ENCODE peak calls at places on chromosomes 2 and 18, in seven cellular contexts. I, V, N, S, O, Z and J are unnamed samples.
A peak's percentile ranks its signal among the peaks of the same experiment; 100 is the strongest.

GRCh38 chr2:85792783-85793441 is 39.1 kb downstream of the ATOH8 start:
- DNase-seq in I (peak; percentile 66), V (no peak), N (peak; percentile 85), S (peak; percentile 72), O (peak; percentile 49), Z (no peak), J (peak; percentile 65)

GRCh38 chr2:219228745-219229374 is 576 bp downstream of the ATG9A start:
- DNase-seq in I (no peak), V (no peak), N (no peak), S (peak; percentile 89), O (no peak), Z (no peak), J (peak; percentile 24)

GRCh38 chr2:10094271-10094814 is 14.1 kb upstream of the CYS1 start:
- DNase-seq in I (no peak), V (peak; percentile 69), N (no peak), S (no peak), O (no peak), Z (no peak), J (peak; percentile 55)

GRCh38 chr2:120109186-120110061 is 96.5 kb downstream of the EPB41L5 start:
- DNase-seq in I (no peak), V (no peak), N (peak; percentile 59), S (no peak), O (peak; percentile 31), Z (no peak), J (no peak)

GRCh38 chr2:75607988-75608683 is 38.4 kb upstream of the MRPL19 start:
- DNase-seq in I (no peak), V (no peak), N (no peak), S (no peak), O (no peak), Z (no peak), J (no peak)

GRCh38 chr2:181138816-181139215 is 158.4 kb downstream of the UBE2E3 start:
- DNase-seq in I (no peak), V (no peak), N (peak; percentile 17), S (no peak), O (no peak), Z (no peak), J (no peak)

GRCh38 chr18:7524786-7525185 is 42.3 kb upstream of the PTPRM start:
- DNase-seq in I (no peak), V (no peak), N (no peak), S (no peak), O (no peak), Z (no peak), J (no peak)

GRCh38 chr2:231130657-231131056 is 5.8 kb upstream of the HTR2B start:
- DNase-seq in I (no peak), V (no peak), N (no peak), S (no peak), O (no peak), Z (no peak), J (no peak)

GRCh38 chr2:4973354-4973753 is 718.8 kb upstream of the SOX11 start:
- DNase-seq in I (no peak), V (no peak), N (no peak), S (no peak), O (no peak), Z (no peak), J (no peak)

GRCh38 chr2:66984864-66985263 is 412.3 kb upstream of the ETAA1 start:
- DNase-seq in I (no peak), V (no peak), N (peak; percentile 10), S (no peak), O (no peak), Z (no peak), J (no peak)

GRCh38 chr2:181876614-181877063 is 14.9 kb upstream of the ITPRID2 start:
- DNase-seq in I (no peak), V (no peak), N (peak; percentile 68), S (no peak), O (no peak), Z (no peak), J (no peak)

GRCh38 chr2:199108056-199108455 is 349.7 kb downstream of the SATB2 start:
- DNase-seq in I (no peak), V (no peak), N (no peak), S (no peak), O (no peak), Z (no peak), J (no peak)

GRCh38 chr2:54605836-54606235 is 117.6 kb upstream of the EML6 start:
- DNase-seq in I (no peak), V (no peak), N (peak; percentile 53), S (no peak), O (peak; percentile 75), Z (no peak), J (no peak)

DNA sequence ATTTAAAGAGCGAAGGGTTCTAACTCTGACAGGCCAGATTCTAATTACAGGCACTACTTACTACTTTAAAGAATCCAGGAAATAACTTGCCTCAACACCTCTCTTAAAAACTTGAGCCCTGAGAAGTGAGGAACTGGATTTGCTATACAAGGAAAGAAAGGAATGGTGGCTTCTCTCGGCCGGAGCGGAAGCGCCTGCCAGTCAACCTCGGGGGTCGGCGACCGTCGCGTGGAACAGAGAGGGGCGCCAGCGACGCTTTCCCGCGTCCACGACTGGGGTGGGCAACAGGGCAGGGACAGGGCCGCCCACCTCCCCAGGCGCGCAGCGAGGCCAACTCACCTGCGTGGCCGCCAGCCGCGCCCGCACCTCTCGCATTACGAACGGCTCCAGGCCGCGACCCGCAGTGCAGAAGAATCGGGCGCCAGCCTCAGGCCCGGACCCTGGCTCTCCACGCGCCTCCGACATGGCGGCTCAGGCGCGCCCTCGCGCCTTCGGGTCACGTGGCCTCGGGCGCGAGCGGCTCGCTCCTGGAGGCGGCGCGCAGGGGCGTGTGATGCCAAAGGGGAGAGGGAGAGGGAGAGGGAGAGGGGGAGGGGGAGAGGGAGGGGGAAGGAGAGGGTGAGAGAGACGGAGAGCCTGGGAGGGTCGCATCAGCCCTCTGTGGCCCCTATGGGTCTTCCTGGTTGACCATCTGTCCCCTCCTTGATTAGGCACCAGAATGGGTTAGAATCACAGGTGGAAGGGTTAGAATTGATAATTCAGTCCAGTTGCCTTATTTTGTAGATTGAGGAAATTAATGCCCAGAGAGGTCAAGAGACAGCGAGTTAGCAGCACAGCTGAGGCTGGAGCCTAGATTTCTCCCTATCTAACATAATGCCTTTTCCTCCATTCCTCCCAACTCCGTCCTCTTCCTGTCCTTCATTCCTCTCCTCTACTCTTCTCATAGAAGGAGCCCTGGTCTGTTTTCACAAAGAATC is at the start of gene THUMPD2:
- DNase-seq in I (peak; percentile 70), V (peak; percentile 80), N (peak; percentile 62), S (peak; percentile 91), O (no peak), Z (peak; percentile 18), J (peak; percentile 77)
- TF ChIP-seq CTCF in I (no peak), V (no peak), N (no peak), S (no peak), O (no peak), Z (no peak), J (no peak)

DNA sequence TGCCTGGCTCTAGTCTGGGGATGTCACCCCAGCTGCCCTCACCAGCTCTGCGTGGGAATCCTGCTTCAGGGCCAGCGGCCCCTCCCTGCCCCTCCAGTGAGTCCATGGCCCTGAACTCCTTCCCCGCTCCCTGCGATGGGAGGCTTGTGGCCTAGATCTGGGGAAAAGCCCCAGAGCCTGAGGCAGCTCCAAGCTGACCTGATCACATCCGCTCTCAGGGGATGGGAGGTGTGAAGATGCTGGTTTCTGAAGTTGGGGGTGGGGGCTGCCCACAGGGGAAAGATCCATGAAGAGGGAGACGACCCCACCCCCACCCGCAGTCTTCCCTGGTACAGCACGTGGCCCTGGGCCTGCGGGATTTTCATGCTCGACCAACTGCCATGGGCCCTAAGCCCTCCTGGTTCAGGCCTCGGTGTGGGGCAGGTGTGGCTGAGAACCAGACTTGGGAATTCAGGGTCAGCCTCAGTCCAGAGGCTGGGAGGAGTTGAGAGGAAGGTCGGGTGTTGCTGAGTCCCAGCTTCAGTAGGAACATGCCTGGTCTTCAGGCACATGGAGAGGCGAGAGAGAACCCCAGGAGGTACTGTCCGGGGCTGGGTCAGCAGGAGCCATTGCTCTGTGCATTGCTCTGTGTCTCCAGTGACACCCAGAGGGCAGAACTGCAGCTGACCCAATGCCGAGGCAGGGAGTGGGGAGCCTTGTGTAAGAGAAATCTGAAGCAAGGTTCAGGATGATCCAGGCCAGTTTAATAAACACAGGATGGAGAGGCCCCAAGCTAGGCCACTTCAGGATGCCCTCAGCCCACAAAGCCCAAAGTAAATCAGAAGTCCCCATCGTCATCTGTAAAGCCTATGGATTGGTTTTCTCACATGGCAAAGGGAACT is 115.1 kb downstream of the CAPN13 start:
- DNase-seq in I (no peak), V (no peak), N (peak; percentile 37), S (no peak), O (no peak), Z (no peak), J (no peak)
- TF ChIP-seq CTCF in I (no peak), V (peak; percentile 16), N (peak; percentile 42), S (no peak), O (no peak), Z (peak; percentile 36), J (no peak)

DNA sequence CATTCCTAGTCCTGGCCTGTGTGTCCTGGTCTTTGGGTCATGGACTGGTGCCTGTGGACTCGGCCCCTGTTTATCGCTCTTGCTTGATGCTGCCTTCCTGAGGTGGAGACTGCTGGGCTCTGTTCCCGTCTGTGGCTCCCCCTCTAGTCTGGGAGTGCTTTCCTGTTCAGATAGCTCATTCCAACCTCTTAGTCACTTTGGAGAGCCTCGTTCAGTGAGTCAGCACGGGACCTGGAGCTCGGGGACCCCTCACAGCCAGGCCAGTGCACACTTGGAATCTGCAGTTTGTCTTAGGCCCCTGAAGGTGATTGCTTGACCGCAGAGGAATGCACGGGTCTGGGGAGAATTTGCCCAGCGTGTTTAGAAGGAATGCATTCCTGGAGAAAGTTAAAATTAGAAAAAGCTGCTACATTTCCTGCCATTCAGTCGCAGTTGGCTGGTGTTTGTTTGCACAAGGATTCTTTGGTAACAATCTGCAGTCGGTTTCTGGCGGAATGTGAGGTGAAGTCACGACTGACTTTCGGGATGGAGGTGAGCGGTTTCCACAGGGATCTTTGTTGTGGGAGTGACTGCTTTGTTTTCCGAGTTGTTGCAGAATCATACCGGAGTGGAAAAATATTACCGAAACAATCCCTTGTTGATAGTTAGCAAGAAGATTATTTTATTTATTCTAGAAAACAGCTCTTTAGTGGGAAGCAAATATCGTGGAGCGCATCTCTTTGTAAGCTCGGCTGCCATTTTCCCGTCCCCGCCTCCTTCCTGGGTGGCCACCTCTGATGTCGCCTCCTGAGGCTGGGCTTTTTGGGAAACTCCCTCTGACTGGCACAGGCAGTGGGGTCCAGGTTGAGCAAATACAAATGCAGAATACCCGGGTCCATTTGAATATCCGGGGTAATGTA is 29.6 kb downstream of the SH3BP4 start:
- DNase-seq in I (peak; percentile 78), V (peak; percentile 56), N (peak; percentile 100), S (peak; percentile 93), O (peak; percentile 99), Z (peak; percentile 98), J (no peak)
- TF ChIP-seq CTCF in I (no peak), V (peak; percentile 24), N (peak; percentile 44), S (no peak), O (peak; percentile 33), Z (peak; percentile 44), J (no peak)

DNA sequence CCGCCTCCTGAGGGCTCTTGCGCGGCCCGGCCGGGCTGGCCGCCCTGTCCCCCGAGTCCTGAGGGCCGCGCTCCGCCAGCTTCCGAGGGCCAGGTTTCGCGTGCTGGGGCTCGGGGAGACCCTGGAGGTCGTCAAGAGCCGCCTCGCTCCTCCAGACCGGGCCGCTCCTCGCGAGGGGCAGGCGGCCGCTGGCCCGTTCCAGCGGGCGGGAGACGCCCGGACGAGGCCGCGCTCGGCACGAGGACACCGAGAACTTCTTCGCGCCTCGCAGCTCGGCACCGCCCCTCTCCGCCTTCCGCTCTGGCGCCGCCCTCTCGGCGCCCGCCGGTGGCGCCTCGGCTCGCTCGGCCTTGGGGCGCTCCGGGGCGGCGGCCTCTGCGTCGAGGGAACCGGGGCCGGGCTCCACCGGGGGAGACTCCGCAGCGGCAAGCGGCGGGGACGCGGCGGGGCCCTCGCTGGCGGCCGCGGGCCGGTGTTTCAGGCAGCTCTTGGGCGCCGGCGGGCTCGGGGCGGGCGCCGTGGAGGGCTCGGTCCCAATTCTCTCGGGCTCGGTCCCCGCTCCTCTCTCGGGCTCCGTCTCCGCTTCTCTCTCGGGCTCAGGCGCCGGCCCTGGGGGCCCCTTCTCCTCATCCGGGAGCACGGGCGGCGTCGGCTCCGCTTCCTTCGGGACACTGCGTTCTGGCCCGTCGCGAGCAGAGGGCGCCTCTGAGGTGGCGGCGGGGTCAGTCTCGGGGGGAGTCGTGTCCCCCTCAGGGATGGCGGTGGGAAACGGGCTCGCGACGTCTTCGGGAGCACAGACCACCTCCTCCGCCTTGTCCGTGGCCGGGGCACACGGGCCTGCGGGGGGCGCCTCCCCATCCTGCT is 91.6 kb upstream of the MGAT4A start:
- DNase-seq in I (peak; percentile 47), V (no peak), N (no peak), S (peak; percentile 86), O (no peak), Z (no peak), J (peak; percentile 67)
- TF ChIP-seq CTCF in I (no peak), V (no peak), N (no peak), S (peak; percentile 15), O (peak; percentile 35), Z (peak; percentile 16), J (peak; percentile 9)